ENCODE peak calls at places on chromosomes 7 and 10, in eight cellular contexts. E, W, L, K, A, R, T and Y are unnamed samples. For H3K36me3, the result is how much of the 10 kb centered on the place peaks cover.

GRCh38 chr10:86819567-86819966 is 63.1 kb downstream of the BMPR1A start:
- DNase-seq in T (no peak), A (no peak), K (no peak), E (no peak), W (no peak), L (no peak), R (no peak), Y (no peak)

GRCh38 chr7:157740251-157740650 is 403.4 kb downstream of the DNAJB6 start:
- DNase-seq in L (no peak), R (no peak), A (no peak), K (no peak), W (no peak), T (no peak), E (no peak), Y (no peak)

GRCh38 chr10:14556285-14556956 is 218.3 kb downstream of the FAM107B start:
- DNase-seq in T (no peak), R (no peak), K (no peak), E (no peak), A (no peak), L (no peak), W (no peak), Y (no peak)

GRCh38 chr7:94300176-94300835 is 94.4 kb upstream of the COL1A2 start:
- DNase-seq in T (no peak), E (no peak), K (no peak), L (no peak), W (peak), R (no peak), A (no peak), Y (no peak)

GRCh38 chr10:2351566-2351965 is 614.2 kb upstream of the ADARB2 start:
- DNase-seq in K (no peak), W (no peak), A (no peak), L (no peak), E (no peak), R (no peak), T (no peak), Y (no peak)

GRCh38 chr10:11153245-11153644 is 135.6 kb downstream of the CELF2 start:
- DNase-seq in A (no peak), T (no peak), W (no peak), E (no peak), K (no peak), R (no peak), L (no peak), Y (no peak)

GRCh38 chr10:6239213-6239991 is 36.7 kb downstream of the PFKFB3 start:
- DNase-seq in E (no peak), W (peak), L (peak), T (no peak), K (no peak), R (peak), A (peak), Y (peak)

GRCh38 chr7:150937848-150938561 is 40.1 kb downstream of the KCNH2 start:
- DNase-seq in W (peak), L (no peak), T (no peak), E (no peak), K (peak), R (peak), A (no peak), Y (no peak)

GRCh38 chr10:69644658-69645295 is 14.7 kb downstream of the FAM241B start:
- DNase-seq in K (peak), A (no peak), W (peak), L (peak), R (peak), E (no peak), T (peak), Y (peak)

GRCh38 chr7:22052221-22052639 is 106.5 kb upstream of the CDCA7L start:
- DNase-seq in E (no peak), L (no peak), A (no peak), W (peak), K (no peak), R (no peak), T (no peak), Y (no peak)

GRCh38 chr10:22894714-22895113 is 33.1 kb upstream of the ARMC3 start:
- DNase-seq in L (no peak), W (no peak), A (no peak), R (no peak), E (no peak), K (no peak), T (no peak), Y (no peak)

GRCh38 chr7:67512481-67512880 is 515.8 kb downstream of the TYW1 start:
- DNase-seq in K (no peak), L (no peak), E (no peak), R (no peak), T (no peak), A (no peak), W (no peak), Y (no peak)

GRCh38 chr7:38321515-38321944 is 48.1 kb upstream of the TARP start:
- DNase-seq in T (no peak), A (no peak), R (no peak), W (peak), L (no peak), E (no peak), K (no peak), Y (no peak)

GRCh38 chr10:85642082-85642420 is 724.5 kb downstream of the GRID1 start:
- DNase-seq in E (no peak), W (peak), A (no peak), R (no peak), K (no peak), L (no peak), T (no peak), Y (no peak)

GRCh38 chr7:83861-84632 is 108.3 kb upstream of the FAM20C start:
- DNase-seq in K (no peak), T (peak), W (no peak), E (no peak), L (no peak), A (no peak), R (no peak), Y (no peak)

GRCh38 chr10:63217120-63217605 is 84.0 kb downstream of the NRBF2 start:
- DNase-seq in E (no peak), T (no peak), R (no peak), K (no peak), W (peak), A (no peak), L (no peak), Y (peak)

GRCh38 chr7:76129366-76129765 is 72.3 kb upstream of the SRRM3 start:
- DNase-seq in L (no peak), T (no peak), K (no peak), A (no peak), R (no peak), E (no peak), W (no peak), Y (no peak)

GRCh38 chr7:38541440-38541839 is 89.7 kb downstream of the AMPH start:
- DNase-seq in L (no peak), T (no peak), W (no peak), R (no peak), E (peak), A (no peak), K (no peak), Y (no peak)

GRCh38 chr10:117457071-117457810 is 82.0 kb upstream of the PDZD8 start:
- DNase-seq in E (no peak), T (no peak), A (no peak), W (peak), R (no peak), K (no peak), L (no peak), Y (no peak)

GRCh38 chr10:28991738-28992270 is 297.1 kb upstream of the LYZL1 start:
- DNase-seq in T (no peak), K (no peak), R (no peak), W (peak), E (peak), L (peak), A (no peak), Y (peak)

GRCh38 chr7:6630007-6630849 is 6.9 kb upstream of the ZNF316 start:
- DNase-seq in W (peak), K (no peak), E (no peak), L (no peak), R (no peak), A (no peak), T (no peak), Y (no peak)

GRCh38 chr7:325051-325798 is 35.3 kb downstream of the FOXL3 start:
- DNase-seq in R (peak), E (no peak), T (no peak), L (no peak), A (no peak), K (no peak), W (no peak), Y (no peak)

GRCh38 chr7:7639421-7639820 is 1.1 kb upstream of the UMAD1 start:
- DNase-seq in W (no peak), E (no peak), T (no peak), L (no peak), R (no peak), A (no peak), K (no peak), Y (no peak)

GRCh38 chr10:32259551-32259950 is 87.4 kb downstream of the EPC1 start:
- DNase-seq in E (no peak), A (no peak), R (no peak), L (no peak), W (no peak), T (no peak), K (no peak), Y (no peak)

GRCh38 chr7:140230517-140230861 is 53.7 kb upstream of the KDM7A start:
- DNase-seq in A (peak), K (peak), E (no peak), W (no peak), R (peak), T (no peak), L (peak), Y (peak)

GRCh38 chr10:51683031-51683830 is 16.2 kb downstream of the CSTF2T start:
- DNase-seq in R (peak), A (no peak), L (no peak), E (no peak), T (no peak), W (peak), K (no peak), Y (no peak)

GRCh38 chr7:76196786-76197185 is 4.9 kb upstream of the SRRM3 start:
- DNase-seq in L (no peak), A (no peak), R (no peak), T (no peak), K (no peak), E (no peak), W (no peak), Y (no peak)

GRCh38 chr7:133709036-133709880 is 417.9 kb upstream of the LRGUK start:
- DNase-seq in E (no peak), L (no peak), W (no peak), T (no peak), R (no peak), K (no peak), A (no peak), Y (no peak)

GRCh38 chr7:17769918-17770317 is 170.4 kb downstream of the SNX13 start:
- DNase-seq in E (no peak), A (peak), T (no peak), W (peak), K (peak), R (no peak), L (peak), Y (no peak)

GRCh38 chr7:44264221-44264956 is 61.0 kb downstream of the CAMK2B start:
- DNase-seq in W (peak), R (no peak), T (no peak), E (no peak), A (no peak), K (no peak), L (no peak), Y (no peak)

GRCh38 chr7:122310119-122311021 is 5.8 kb upstream of the FEZF1 start:
- DNase-seq in E (no peak), T (no peak), L (no peak), R (no peak), A (no peak), W (no peak), K (no peak), Y (no peak)
- H3K4me3 ChIP-seq in E (peak), T (peak), L (no peak), R (peak), A (no peak), W (no peak), K (peak), Y (peak)

GRCh38 chr7:2775785-2776184 is 68.3 kb downstream of the GNA12 start:
- DNase-seq in K (no peak), L (no peak), T (no peak), W (no peak), E (no peak), A (no peak), R (no peak), Y (no peak)

GRCh38 chr7:2776353-2776752 is 67.8 kb downstream of the GNA12 start:
- DNase-seq in E (no peak), K (no peak), W (no peak), L (no peak), A (no peak), T (no peak), R (no peak), Y (no peak)

GRCh38 chr7:2777898-2778535 is 66.1 kb downstream of the GNA12 start:
- DNase-seq in T (no peak), A (no peak), K (no peak), E (no peak), L (no peak), R (no peak), W (no peak), Y (no peak)

GRCh38 chr7:2781636-2782035 is 62.5 kb downstream of the GNA12 start:
- DNase-seq in W (no peak), T (no peak), L (no peak), R (no peak), E (no peak), K (no peak), A (no peak), Y (no peak)

DNA sequence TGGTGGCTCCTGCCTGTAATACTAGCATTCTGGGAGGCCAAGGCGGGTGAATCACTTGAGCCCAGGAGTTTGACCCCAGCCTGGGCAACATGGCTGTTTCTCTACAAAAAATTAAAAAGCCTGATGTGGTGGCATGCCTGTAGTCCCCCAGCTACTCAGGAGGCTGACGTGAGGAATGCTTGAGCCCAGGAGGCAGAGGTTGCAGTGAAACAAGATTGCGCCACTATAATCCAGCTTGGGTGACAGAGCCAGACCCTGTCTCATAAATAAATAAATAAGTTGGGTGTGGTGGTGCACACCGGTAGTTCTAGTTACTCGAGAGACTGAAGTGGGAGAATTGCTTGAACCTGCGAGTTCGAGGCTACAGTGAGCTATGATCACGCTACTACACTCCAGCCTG is 65.0 kb downstream of the GNA12 start:
- DNase-seq in E (no peak), L (no peak), A (no peak), T (no peak), W (peak), K (no peak), R (no peak), Y (no peak)
- H3K36me3 ChIP-seq in E (under half), L (under half), A (under half), T (under half), W (under half), K (under half), R (under half), Y (under half)

GRCh38 chr7:78057571-78057970 is 259.0 kb downstream of the PHTF2 start:
- DNase-seq in A (no peak), W (no peak), R (no peak), E (no peak), L (no peak), T (no peak), K (no peak), Y (no peak)

GRCh38 chr7:78047800-78048199 is 249.2 kb downstream of the PHTF2 start:
- DNase-seq in L (no peak), E (no peak), W (no peak), T (no peak), K (no peak), A (no peak), R (no peak), Y (no peak)

GRCh38 chr7:78055160-78055559 is 256.6 kb downstream of the PHTF2 start:
- DNase-seq in T (no peak), W (no peak), R (no peak), K (no peak), E (no peak), L (no peak), A (no peak), Y (no peak)

GRCh38 chr7:78055579-78055978 is 257.0 kb downstream of the PHTF2 start:
- DNase-seq in T (no peak), W (no peak), E (no peak), A (no peak), R (no peak), L (no peak), K (no peak), Y (no peak)

DNA sequence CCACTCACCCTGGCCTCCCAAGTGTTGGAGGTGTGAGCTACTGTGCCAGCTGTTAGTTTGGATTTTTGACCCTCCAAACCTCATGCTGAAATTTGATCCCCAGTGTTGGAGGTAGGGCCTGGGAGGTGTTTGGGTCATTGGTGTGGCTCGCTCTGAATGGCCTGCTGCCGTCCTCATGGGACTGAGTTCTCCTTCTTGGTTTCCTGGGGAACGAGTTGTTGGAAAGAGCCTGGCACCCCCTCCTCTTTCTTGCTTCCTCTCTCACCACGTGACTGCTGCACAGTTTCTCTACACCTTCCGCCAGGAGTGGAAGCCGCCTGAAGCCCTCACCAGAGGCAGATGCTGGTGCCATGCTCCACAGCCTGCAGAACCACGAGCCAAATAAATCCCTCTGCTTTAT is 253.5 kb downstream of the PHTF2 start:
- DNase-seq in L (no peak), T (no peak), W (no peak), A (no peak), K (no peak), E (no peak), R (no peak), Y (no peak)
- H3K27ac ChIP-seq in L (no peak), T (no peak), W (no peak), A (no peak), K (no peak), E (no peak), R (no peak), Y (no peak)

GRCh38 chr7:88090671-88091070 is 129.2 kb downstream of the SRI start:
- DNase-seq in A (no peak), W (no peak), T (no peak), L (no peak), R (no peak), E (no peak), K (no peak), Y (no peak)

GRCh38 chr7:88092676-88092999 is 127.2 kb downstream of the SRI start:
- DNase-seq in A (no peak), E (no peak), K (no peak), L (no peak), T (no peak), R (no peak), W (no peak), Y (no peak)

GRCh38 chr7:88089484-88090050 is 130.3 kb downstream of the SRI start:
- DNase-seq in T (no peak), K (no peak), L (no peak), E (no peak), R (no peak), A (no peak), W (no peak), Y (no peak)

GRCh38 chr7:88091988-88092675 is 127.7 kb downstream of the SRI start:
- DNase-seq in L (no peak), E (no peak), K (no peak), T (no peak), A (no peak), W (no peak), R (no peak), Y (no peak)

GRCh38 chr7:88090233-88090632 is 129.6 kb downstream of the SRI start:
- DNase-seq in W (no peak), T (no peak), R (no peak), K (no peak), A (no peak), E (no peak), L (no peak), Y (no peak)
- H3K4me3 ChIP-seq in W (no peak), T (no peak), R (no peak), K (no peak), A (no peak), E (no peak), L (no peak), Y (no peak)

GRCh38 chr7:100106633-100107032 is 5.2 kb downstream of the AP4M1 start:
- DNase-seq in K (no peak), L (no peak), E (no peak), T (no peak), A (no peak), W (no peak), R (peak), Y (no peak)
- H3K36me3 ChIP-seq in K (half or more), L (under half), E (half or more), T (under half), A (under half), W (under half), R (under half), Y (under half)

GRCh38 chr10:42950606-42951485 is 126.0 kb upstream of the RET start:
- DNase-seq in W (no peak), E (peak), A (no peak), L (no peak), K (no peak), T (peak), R (no peak), Y (no peak)

GRCh38 chr10:42953684-42954674 is 122.9 kb upstream of the RET start:
- DNase-seq in R (peak), T (peak), E (peak), A (no peak), W (no peak), L (no peak), K (peak), Y (no peak)

GRCh38 chr10:42952358-42952757 is 124.5 kb upstream of the RET start:
- DNase-seq in K (peak), L (no peak), A (no peak), W (peak), T (peak), E (peak), R (peak), Y (peak)

GRCh38 chr10:42952931-42953683 is 123.8 kb upstream of the RET start:
- DNase-seq in K (peak), W (no peak), T (peak), E (peak), R (peak), A (no peak), L (no peak), Y (no peak)

GRCh38 chr10:42951486-42952251 is 125.2 kb upstream of the RET start:
- DNase-seq in A (no peak), R (peak), L (no peak), E (peak), T (peak), K (peak), W (peak), Y (peak)
- H3K27ac ChIP-seq in A (no peak), R (no peak), L (peak), E (no peak), T (no peak), K (no peak), W (no peak), Y (peak)

DNA sequence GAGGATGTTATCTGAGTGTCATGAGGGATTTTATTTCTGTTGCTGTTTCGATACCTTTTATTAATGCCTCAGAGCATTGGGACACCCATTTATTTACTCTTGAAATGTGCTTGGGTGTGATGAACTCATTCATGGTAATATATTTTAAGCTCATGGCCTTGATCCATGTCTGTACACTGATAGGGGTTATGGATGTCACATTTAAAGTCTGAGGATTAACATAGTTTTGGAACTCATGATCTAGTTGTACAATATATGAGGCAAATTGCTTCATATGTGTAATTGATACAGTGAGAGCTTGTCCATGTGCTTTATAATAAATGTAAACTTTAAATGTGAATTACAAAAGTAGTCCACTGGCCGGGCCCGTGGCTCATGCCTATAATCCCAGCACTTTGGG is 23.0 kb upstream of the ZRANB1 start:
- DNase-seq in L (no peak), W (no peak), R (no peak), T (no peak), E (no peak), K (no peak), A (no peak), Y (no peak)
- H3K4me3 ChIP-seq in L (no peak), W (peak), R (peak), T (peak), E (peak), K (peak), A (no peak), Y (peak)